ENCODE peak calls at places on chromosomes 7 and 10, in four cellular contexts. R, B, I and D are unnamed samples.

GRCh38 chr7:134440476-134440875 is 18.4 kb downstream of the AKR1B1 start:
- DNase-seq in I (no peak), B (no peak), R (no peak), D (no peak)

GRCh38 chr7:134693256-134693655 is 46.6 kb downstream of the BPGM start:
- DNase-seq in I (peak), R (no peak), B (no peak), D (peak)

GRCh38 chr7:131329176-131329570 is 1.5 kb downstream of the MKLN1 start:
- DNase-seq in R (no peak), I (peak), B (no peak), D (peak)

GRCh38 chr7:36005876-36006275 is 147.2 kb upstream of the EEPD1 start:
- DNase-seq in I (no peak), B (no peak), R (no peak), D (no peak)

GRCh38 chr7:25642849-25643248 is 414.6 kb upstream of the NPVF start:
- DNase-seq in B (no peak), R (no peak), I (no peak), D (peak)

GRCh38 chr7:3552499-3552898 is 251.4 kb downstream of the SDK1 start:
- DNase-seq in R (no peak), B (no peak), I (no peak), D (peak)

GRCh38 chr7:133650487-133651292 is 397.8 kb downstream of the EXOC4 start:
- DNase-seq in I (peak), R (no peak), B (no peak), D (peak)

GRCh38 chr7:2204446-2204845 is 28.3 kb downstream of the MAD1L1 start:
- DNase-seq in I (no peak), B (no peak), R (no peak), D (no peak)

GRCh38 chr10:78028438-78029293 is 649 bp downstream of the POLR3A start:
- DNase-seq in I (peak), B (peak), R (no peak), D (peak)

GRCh38 chr10:21526952-21527633 is 1.6 kb upstream of the SKIDA1 start:
- DNase-seq in B (no peak), R (peak), I (peak), D (peak)

GRCh38 chr10:113225364-113225763 is 275.3 kb downstream of the TCF7L2 start:
- DNase-seq in B (no peak), R (no peak), I (no peak), D (no peak)

GRCh38 chr7:50474382-50475155 is 24.4 kb upstream of the FIGNL1 start:
- DNase-seq in B (no peak), I (peak), R (peak), D (no peak)

GRCh38 chr7:15780271-15780670 is 93.8 kb upstream of the MEOX2 start:
- DNase-seq in I (peak), R (peak), B (no peak), D (peak)

GRCh38 chr7:143237363-143237762 is 15.5 kb downstream of the TAS2R40 start:
- DNase-seq in B (no peak), I (no peak), R (no peak), D (no peak)
- H3K4me3 ChIP-seq in B (no peak), I (no peak), R (no peak), D (no peak)

GRCh38 chr10:15485027-15485426 is 113.9 kb upstream of the FAM171A1 start:
- DNase-seq in R (no peak), I (no peak), B (no peak), D (no peak)

GRCh38 chr10:15484128-15484527 is 113.0 kb upstream of the FAM171A1 start:
- DNase-seq in I (no peak), B (no peak), R (no peak), D (no peak)

GRCh38 chr10:15486404-15486803 is 115.3 kb upstream of the FAM171A1 start:
- DNase-seq in I (peak), R (no peak), B (no peak), D (no peak)

GRCh38 chr10:15487376-15487775 is 116.3 kb upstream of the FAM171A1 start:
- DNase-seq in I (no peak), B (no peak), R (no peak), D (no peak)

GRCh38 chr10:15485684-15486316 is 114.7 kb upstream of the FAM171A1 start:
- DNase-seq in B (no peak), I (peak), R (no peak), D (peak)
- H3K4me3 ChIP-seq in B (no peak), I (no peak), R (no peak), D (no peak)

GRCh38 chr10:26698909-26699308 is 1.4 kb downstream of the PDSS1 start:
- DNase-seq in I (no peak), B (no peak), R (no peak), D (no peak)
- H3K4me3 ChIP-seq in I (peak), B (no peak), R (no peak), D (peak)

GRCh38 chr10:99540339-99540672 is 7.6 kb downstream of the NKX2-3 start:
- DNase-seq in I (no peak), B (no peak), R (no peak), D (no peak)
- H3K4me3 ChIP-seq in I (no peak), B (no peak), R (no peak), D (no peak)